ENCODE peak calls at places on chromosomes 5 and 9, in ten cellular contexts. E, J, D, Z, Q, N, I, C, V and W are unnamed samples.
A peak's percentile ranks its signal among the peaks of the same experiment; 100 is the strongest.

GRCh38 chr9:34554211-34555001 is 31.6 kb upstream of the ENHO start:
- DNase-seq in V (no peak), Z (no peak), E (peak; percentile 47), C (no peak), D (peak; percentile 59), N (no peak), J (peak; percentile 33), Q (no peak), I (no peak), W (no peak)

GRCh38 chr9:98129451-98129881 is 10.4 kb upstream of the TRIM14 start:
- DNase-seq in Q (no peak), Z (no peak), D (peak; percentile 60), N (peak; percentile 31), J (no peak), V (peak; percentile 86), E (peak; percentile 8), I (no peak), C (no peak), W (peak; percentile 44)

GRCh38 chr5:134224905-134225779 is 731 bp downstream of the PPP2CA start:
- DNase-seq in C (no peak), V (peak; percentile 85), D (peak; percentile 81), J (peak; percentile 90), E (peak; percentile 89), Z (peak; percentile 53), N (peak; percentile 62), Q (peak; percentile 61), I (peak; percentile 50), W (peak; percentile 38)

GRCh38 chr5:87195104-87195581 is 72.5 kb upstream of the RASA1 start:
- DNase-seq in E (no peak), J (no peak), Z (no peak), C (no peak), I (no peak), D (no peak), V (no peak), Q (no peak), N (no peak), W (no peak)

GRCh38 chr5:1285141-1285540 is 9.7 kb downstream of the TERT start:
- DNase-seq in I (no peak), Z (no peak), D (peak; percentile 52), C (no peak), V (peak; percentile 9), Q (no peak), E (no peak), N (no peak), J (no peak), W (no peak)

GRCh38 chr9:36250079-36250478 is 8.2 kb downstream of the GNE start:
- DNase-seq in Z (no peak), V (no peak), Q (no peak), D (no peak), N (no peak), C (no peak), E (no peak), J (no peak), I (no peak), W (no peak)

GRCh38 chr9:12933957-12934356 is 159.1 kb downstream of the LURAP1L start:
- DNase-seq in N (no peak), J (no peak), C (no peak), D (no peak), I (no peak), Z (no peak), Q (no peak), E (peak; percentile 64), V (no peak), W (no peak)

GRCh38 chr5:180631549-180632392 is 17.6 kb downstream of the FLT4 start:
- DNase-seq in Z (no peak), V (no peak), I (no peak), J (no peak), E (no peak), D (no peak), Q (peak; percentile 9), N (no peak), C (no peak), W (no peak)

GRCh38 chr5:45162974-45163373 is 354.2 kb downstream of the MRPS30 start:
- DNase-seq in Z (no peak), V (no peak), D (no peak), J (no peak), E (no peak), N (no peak), I (no peak), Q (no peak), C (no peak), W (no peak)

GRCh38 chr9:127927457-127928231 is 2.9 kb downstream of the PIP5KL1 start:
- DNase-seq in I (no peak), Q (peak; percentile 76), Z (peak; percentile 76), V (peak; percentile 72), E (peak; percentile 91), N (peak; percentile 84), D (no peak), J (no peak), C (no peak), W (peak; percentile 74)

GRCh38 chr5:76819851-76820280 is 1.0 kb downstream of the F2RL1 start:
- DNase-seq in I (peak; percentile 18), N (peak; percentile 28), Z (no peak), J (no peak), E (peak; percentile 46), Q (peak; percentile 51), C (no peak), D (no peak), V (no peak), W (no peak)

GRCh38 chr5:158421329-158421728 is 562.4 kb upstream of the CLINT1 start:
- DNase-seq in V (no peak), N (no peak), C (no peak), J (no peak), Q (no peak), D (no peak), Z (no peak), I (no peak), E (no peak), W (no peak)

GRCh38 chr5:168291281-168291960 is at the start of gene WWC1:
- DNase-seq in Z (peak; percentile 65), D (no peak), V (peak; percentile 38), Q (peak; percentile 92), E (peak; percentile 89), J (peak; percentile 76), N (peak; percentile 91), C (no peak), I (no peak), W (peak; percentile 86)

GRCh38 chr9:111179577-111179976 is 141.3 kb upstream of the LPAR1 start:
- DNase-seq in D (peak; percentile 69), I (peak; percentile 25), E (no peak), Z (no peak), C (no peak), J (no peak), N (peak; percentile 20), Q (no peak), V (no peak), W (no peak)
- H3K27ac ChIP-seq in D (no peak overlapping the region), I (no peak overlapping the region), E (no peak overlapping the region), Z (no peak overlapping the region), C (no peak overlapping the region), J (no peak overlapping the region), N (no peak overlapping the region), Q (no peak overlapping the region), V (no peak overlapping the region), W (no peak overlapping the region)

DNA sequence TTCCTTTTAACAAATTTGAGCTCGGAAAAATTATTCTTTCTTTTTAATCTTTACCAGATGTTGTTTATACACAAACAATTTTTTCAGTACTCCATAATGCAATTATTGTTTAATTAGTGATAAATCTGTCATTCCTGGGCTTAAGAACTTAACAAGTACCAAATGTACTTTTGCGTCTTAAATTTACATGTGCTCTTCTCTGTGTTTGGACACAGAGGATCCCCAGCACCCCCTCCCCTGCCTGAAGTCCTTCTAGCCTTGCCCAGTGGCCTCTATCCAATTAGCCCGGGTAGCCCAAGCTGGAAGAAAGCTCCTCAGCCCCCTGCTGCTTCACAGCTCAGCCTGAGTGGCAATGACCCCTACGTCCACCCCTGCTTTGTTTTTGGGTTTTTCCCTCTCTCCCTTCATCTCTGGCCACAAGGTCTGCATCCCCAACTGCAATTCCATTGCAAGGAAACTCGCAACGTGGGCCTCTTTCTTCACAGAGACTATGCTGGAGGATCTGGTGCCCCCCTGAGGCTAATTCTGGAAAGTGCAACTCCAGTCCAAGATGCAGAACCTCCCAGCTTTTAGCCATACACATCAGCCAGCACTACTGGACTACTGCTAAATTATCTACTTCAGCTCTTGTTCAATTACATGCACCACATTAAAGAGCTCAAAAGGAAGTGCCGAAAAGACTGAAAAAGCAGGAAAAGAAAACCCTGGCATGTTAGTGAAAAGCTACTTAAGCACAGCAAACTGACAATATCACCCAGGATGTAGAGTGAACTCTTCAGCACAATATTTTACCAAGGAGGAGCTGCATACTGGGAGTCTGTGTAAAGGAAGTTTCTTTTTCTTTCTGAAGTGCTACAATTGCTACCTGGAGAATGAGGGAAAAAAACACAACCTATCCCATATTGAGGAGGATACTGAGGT is 186.2 kb downstream of the FANCC start:
- DNase-seq in Z (no peak), C (peak; percentile 78), Q (peak; percentile 76), V (peak; percentile 77), E (peak; percentile 71), D (peak; percentile 84), N (peak; percentile 75), J (no peak), I (peak; percentile 48), W (peak; percentile 67)
- H3K4me3 ChIP-seq in Z (no peak overlapping the region), C (no peak overlapping the region), Q (no peak overlapping the region), V (no peak overlapping the region), E (no peak overlapping the region), D (no peak overlapping the region), N (no peak overlapping the region), J (no peak overlapping the region), I (no peak overlapping the region), W (no peak overlapping the region)

DNA sequence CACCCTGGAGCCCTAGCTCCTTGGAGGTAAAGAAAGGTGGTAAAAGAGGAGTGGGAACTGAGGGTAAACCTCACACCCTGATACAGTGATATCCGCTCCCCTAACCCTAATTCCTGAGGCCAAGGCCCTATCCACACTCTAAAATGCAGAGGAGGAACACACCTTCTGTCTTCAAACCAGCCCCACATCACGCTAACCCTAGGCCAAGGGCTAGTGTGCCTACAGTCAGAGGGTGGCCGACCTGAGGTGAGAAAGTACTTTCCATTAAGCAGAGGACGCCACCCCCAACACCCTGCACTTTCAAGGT is 590 bp downstream of the HDAC3 start:
- DNase-seq in N (no peak), J (no peak), C (no peak), Z (no peak), I (no peak), V (no peak), E (no peak), D (no peak), Q (no peak), W (no peak)
- H3K27ac ChIP-seq in N (peak overlapping the region; percentile 82), J (no peak overlapping the region), C (peak overlapping the region; percentile 74), Z (peak overlapping the region; percentile 78), I (peak overlapping the region; percentile 86), V (peak overlapping the region; percentile 58), E (no peak overlapping the region), D (peak overlapping the region; percentile 75), Q (peak overlapping the region; percentile 67), W (peak overlapping the region; percentile 82)

DNA sequence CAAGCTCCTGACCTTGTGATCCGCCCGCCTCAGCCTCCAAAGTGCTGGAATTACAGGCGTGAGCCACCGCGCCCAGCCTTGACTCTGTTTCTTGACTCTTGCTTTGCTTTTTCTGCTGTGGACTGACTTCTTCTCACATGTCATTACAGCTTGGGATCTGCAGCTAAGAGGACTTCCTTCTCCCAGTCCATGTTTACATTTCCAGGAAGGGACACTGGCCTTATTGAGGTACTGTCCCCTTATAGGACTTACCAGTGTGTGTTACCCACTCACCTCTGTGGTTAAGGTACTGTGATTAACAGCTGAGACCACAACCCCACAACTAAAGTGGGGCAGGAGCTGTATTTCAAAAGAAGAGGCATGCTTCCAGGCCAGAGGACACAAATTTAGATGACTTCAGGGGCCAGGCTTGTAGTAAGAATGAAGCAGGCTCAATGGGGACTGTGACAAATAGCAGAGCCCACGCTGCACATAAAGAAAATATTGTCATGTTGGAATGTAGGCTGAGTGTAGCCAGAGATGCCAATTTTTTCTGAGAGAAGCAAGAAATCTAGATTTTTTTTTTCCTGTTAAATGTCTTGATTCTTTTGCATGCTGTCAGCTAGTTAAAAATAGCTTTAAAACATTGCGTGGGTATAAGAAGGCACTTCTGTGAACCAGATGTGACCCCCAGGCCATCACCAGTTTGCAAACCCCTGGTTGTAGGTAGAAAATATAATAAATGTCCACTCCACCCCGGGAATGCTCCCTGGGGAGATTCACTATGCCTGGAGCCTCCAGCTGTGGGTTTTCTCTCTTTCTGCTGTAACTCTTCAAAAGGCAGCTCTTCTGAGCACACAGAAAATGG is 75.0 kb downstream of the PTPDC1 start:
- DNase-seq in E (no peak), N (no peak), V (no peak), D (no peak), C (no peak), J (no peak), I (no peak), Z (no peak), Q (no peak), W (no peak)
- H3K4me3 ChIP-seq in E (no peak overlapping the region), N (no peak overlapping the region), V (no peak overlapping the region), D (no peak overlapping the region), C (no peak overlapping the region), J (no peak overlapping the region), I (no peak overlapping the region), Z (no peak overlapping the region), Q (no peak overlapping the region), W (no peak overlapping the region)